ENCODE peak calls at places on chromosome 21, in nine cellular contexts. One of them, this sample, is unnamed.

GRCh38 chr21:32772281-32773047 is 909 bp upstream of the PAXBP1 start:
- DNase-seq in astrocyte of the spinal cord: no peak
- DNase-seq in GM10248: peak
- DNase-seq in brain microvascular endothelial cell: no peak
- DNase-seq in uterus: peak
- DNase-seq in ovary: no peak
- DNase-seq in Peyer's patch: peak
- DNase-seq in mucosa of descending colon: peak
- DNase-seq in heart left ventricle: no peak
- DNase-seq in this sample: no peak

GRCh38 chr21:42556960-42557359 is 43.3 kb downstream of the SLC37A1 start:
- DNase-seq in astrocyte of the spinal cord: no peak
- DNase-seq in GM10248: no peak
- DNase-seq in brain microvascular endothelial cell: no peak
- DNase-seq in uterus: peak
- DNase-seq in ovary: no peak
- DNase-seq in Peyer's patch: peak
- DNase-seq in mucosa of descending colon: no peak
- DNase-seq in heart left ventricle: peak
- DNase-seq in this sample: no peak

GRCh38 chr21:42939581-42940413 is 14.4 kb upstream of the ERVH48-1 start:
- DNase-seq in astrocyte of the spinal cord: peak
- DNase-seq in GM10248: no peak
- DNase-seq in brain microvascular endothelial cell: peak
- DNase-seq in uterus: peak
- DNase-seq in ovary: peak
- DNase-seq in Peyer's patch: peak
- DNase-seq in mucosa of descending colon: peak
- DNase-seq in heart left ventricle: peak
- DNase-seq in this sample: peak

GRCh38 chr21:34580181-34580700 is 34.7 kb downstream of the RCAN1 start:
- DNase-seq in astrocyte of the spinal cord: no peak
- DNase-seq in GM10248: no peak
- DNase-seq in brain microvascular endothelial cell: no peak
- DNase-seq in uterus: no peak
- DNase-seq in ovary: no peak
- DNase-seq in Peyer's patch: no peak
- DNase-seq in mucosa of descending colon: peak
- DNase-seq in heart left ventricle: peak
- DNase-seq in this sample: no peak

GRCh38 chr21:41927727-41928409 is 25.9 kb downstream of the C2CD2 start:
- DNase-seq in astrocyte of the spinal cord: no peak
- DNase-seq in GM10248: peak
- DNase-seq in brain microvascular endothelial cell: no peak
- DNase-seq in uterus: no peak
- DNase-seq in ovary: no peak
- DNase-seq in Peyer's patch: no peak
- DNase-seq in mucosa of descending colon: no peak
- DNase-seq in heart left ventricle: no peak
- DNase-seq in this sample: no peak

GRCh38 chr21:42733037-42733632 is 79.7 kb downstream of the PDE9A start:
- DNase-seq in astrocyte of the spinal cord: no peak
- DNase-seq in GM10248: no peak
- DNase-seq in brain microvascular endothelial cell: no peak
- DNase-seq in uterus: no peak
- DNase-seq in ovary: no peak
- DNase-seq in Peyer's patch: peak
- DNase-seq in mucosa of descending colon: no peak
- DNase-seq in heart left ventricle: no peak
- DNase-seq in this sample: no peak

GRCh38 chr21:31665397-31665796 is 5.9 kb downstream of the SOD1 start:
- DNase-seq in astrocyte of the spinal cord: no peak
- DNase-seq in GM10248: no peak
- DNase-seq in brain microvascular endothelial cell: peak
- DNase-seq in uterus: no peak
- DNase-seq in ovary: no peak
- DNase-seq in Peyer's patch: no peak
- DNase-seq in mucosa of descending colon: no peak
- DNase-seq in heart left ventricle: no peak
- DNase-seq in this sample: no peak

GRCh38 chr21:34543017-34543416 is 31.0 kb upstream of the KCNE1 start:
- DNase-seq in astrocyte of the spinal cord: no peak
- DNase-seq in GM10248: no peak
- DNase-seq in brain microvascular endothelial cell: no peak
- DNase-seq in uterus: no peak
- DNase-seq in ovary: no peak
- DNase-seq in Peyer's patch: no peak
- DNase-seq in mucosa of descending colon: peak
- DNase-seq in heart left ventricle: no peak
- DNase-seq in this sample: no peak

GRCh38 chr21:41778974-41779600 is 12.2 kb upstream of the RIPK4 start:
- DNase-seq in astrocyte of the spinal cord: no peak
- DNase-seq in GM10248: no peak
- DNase-seq in brain microvascular endothelial cell: no peak
- DNase-seq in uterus: no peak
- DNase-seq in ovary: no peak
- DNase-seq in Peyer's patch: peak
- DNase-seq in mucosa of descending colon: peak
- DNase-seq in heart left ventricle: no peak
- DNase-seq in this sample: no peak

GRCh38 chr21:35342440-35342839 is 293.3 kb upstream of the RUNX1 start:
- DNase-seq in astrocyte of the spinal cord: no peak
- DNase-seq in GM10248: peak
- DNase-seq in brain microvascular endothelial cell: no peak
- DNase-seq in uterus: no peak
- DNase-seq in ovary: no peak
- DNase-seq in Peyer's patch: no peak
- DNase-seq in mucosa of descending colon: no peak
- DNase-seq in heart left ventricle: no peak
- DNase-seq in this sample: no peak

GRCh38 chr21:29805110-29805509 is 134.7 kb downstream of the GRIK1 start:
- DNase-seq in astrocyte of the spinal cord: no peak
- DNase-seq in GM10248: no peak
- DNase-seq in brain microvascular endothelial cell: peak
- DNase-seq in uterus: no peak
- DNase-seq in ovary: no peak
- DNase-seq in Peyer's patch: no peak
- DNase-seq in mucosa of descending colon: no peak
- DNase-seq in heart left ventricle: no peak
- DNase-seq in this sample: no peak

GRCh38 chr21:34075099-34075425 is 1.7 kb downstream of the MRPS6 start:
- DNase-seq in astrocyte of the spinal cord: no peak
- DNase-seq in GM10248: no peak
- DNase-seq in brain microvascular endothelial cell: no peak
- DNase-seq in uterus: no peak
- DNase-seq in ovary: no peak
- DNase-seq in Peyer's patch: no peak
- DNase-seq in mucosa of descending colon: no peak
- DNase-seq in heart left ventricle: no peak
- DNase-seq in this sample: no peak

GRCh38 chr21:31526040-31526439 is 133.5 kb upstream of the SOD1 start:
- DNase-seq in astrocyte of the spinal cord: peak
- DNase-seq in GM10248: no peak
- DNase-seq in brain microvascular endothelial cell: peak
- DNase-seq in uterus: no peak
- DNase-seq in ovary: no peak
- DNase-seq in Peyer's patch: no peak
- DNase-seq in mucosa of descending colon: no peak
- DNase-seq in heart left ventricle: no peak
- DNase-seq in this sample: no peak

GRCh38 chr21:42666023-42666747 is 12.8 kb downstream of the PDE9A start:
- DNase-seq in astrocyte of the spinal cord: no peak
- DNase-seq in GM10248: no peak
- DNase-seq in brain microvascular endothelial cell: no peak
- DNase-seq in uterus: no peak
- DNase-seq in ovary: no peak
- DNase-seq in Peyer's patch: no peak
- DNase-seq in mucosa of descending colon: peak
- DNase-seq in heart left ventricle: no peak
- DNase-seq in this sample: no peak

GRCh38 chr21:34930971-34931370 is 118.1 kb downstream of the RUNX1 start:
- DNase-seq in astrocyte of the spinal cord: peak
- DNase-seq in GM10248: no peak
- DNase-seq in brain microvascular endothelial cell: peak
- DNase-seq in uterus: no peak
- DNase-seq in ovary: no peak
- DNase-seq in Peyer's patch: no peak
- DNase-seq in mucosa of descending colon: no peak
- DNase-seq in heart left ventricle: no peak
- DNase-seq in this sample: no peak

GRCh38 chr21:37564341-37564923 is 197.9 kb downstream of the DYRK1A start:
- DNase-seq in astrocyte of the spinal cord: peak
- DNase-seq in GM10248: peak
- DNase-seq in brain microvascular endothelial cell: peak
- DNase-seq in uterus: peak
- DNase-seq in ovary: peak
- DNase-seq in Peyer's patch: peak
- DNase-seq in mucosa of descending colon: peak
- DNase-seq in heart left ventricle: peak
- DNase-seq in this sample: peak

GRCh38 chr21:37564924-37565529 is 198.5 kb downstream of the DYRK1A start:
- DNase-seq in astrocyte of the spinal cord: peak
- DNase-seq in GM10248: no peak
- DNase-seq in brain microvascular endothelial cell: peak
- DNase-seq in uterus: no peak
- DNase-seq in ovary: no peak
- DNase-seq in Peyer's patch: no peak
- DNase-seq in mucosa of descending colon: no peak
- DNase-seq in heart left ventricle: no peak
- DNase-seq in this sample: no peak

GRCh38 chr21:37563641-37564340 is 197.2 kb downstream of the DYRK1A start:
- DNase-seq in astrocyte of the spinal cord: peak
- DNase-seq in GM10248: peak
- DNase-seq in brain microvascular endothelial cell: peak
- DNase-seq in uterus: peak
- DNase-seq in ovary: peak
- DNase-seq in Peyer's patch: peak
- DNase-seq in mucosa of descending colon: peak
- DNase-seq in heart left ventricle: peak
- DNase-seq in this sample: peak

GRCh38 chr21:37566790-37567725 is 200.5 kb downstream of the DYRK1A start:
- DNase-seq in astrocyte of the spinal cord: no peak
- DNase-seq in GM10248: no peak
- DNase-seq in brain microvascular endothelial cell: no peak
- DNase-seq in uterus: no peak
- DNase-seq in ovary: peak
- DNase-seq in Peyer's patch: no peak
- DNase-seq in mucosa of descending colon: no peak
- DNase-seq in heart left ventricle: no peak
- DNase-seq in this sample: no peak

DNA sequence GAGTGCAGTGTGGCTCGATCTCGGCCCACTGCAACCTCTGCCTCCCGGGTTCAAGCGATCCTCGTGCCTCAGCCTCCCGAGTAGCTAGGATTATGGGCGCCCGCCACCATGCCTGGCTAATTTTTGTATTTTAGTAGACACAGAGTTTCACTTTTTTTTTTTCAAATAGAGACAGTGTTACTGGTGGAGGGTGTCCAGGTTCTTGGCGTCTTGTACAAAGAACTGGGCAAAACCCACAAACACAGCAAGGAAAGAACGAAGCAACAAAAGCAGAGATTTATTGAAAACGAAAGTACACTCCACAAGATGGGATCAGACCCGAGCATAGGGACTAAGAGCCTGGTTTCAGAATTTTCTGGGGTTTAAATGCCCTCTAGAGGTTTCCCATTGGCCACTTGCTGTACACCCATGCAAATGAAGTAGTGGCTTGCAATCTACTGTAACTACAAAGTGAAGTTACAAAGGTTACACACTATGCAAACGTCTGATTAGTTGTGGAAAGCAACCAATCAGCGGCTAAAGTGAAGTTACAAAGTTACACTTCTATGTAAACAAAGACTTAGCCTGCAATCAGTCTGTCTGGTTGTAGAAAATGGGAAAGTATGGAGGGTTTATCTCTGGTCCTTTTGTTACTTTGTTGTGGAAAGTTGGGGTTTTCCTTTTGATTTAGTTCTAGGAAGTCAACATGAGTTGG is 199.1 kb downstream of the DYRK1A start:
- DNase-seq in astrocyte of the spinal cord: peak
- DNase-seq in GM10248: no peak
- DNase-seq in brain microvascular endothelial cell: no peak
- DNase-seq in uterus: no peak
- DNase-seq in ovary: no peak
- DNase-seq in Peyer's patch: no peak
- DNase-seq in mucosa of descending colon: no peak
- DNase-seq in heart left ventricle: no peak
- DNase-seq in this sample: peak
- TF ChIP-seq CTCF in astrocyte of the spinal cord: no peak
- TF ChIP-seq CTCF in GM10248: no peak
- TF ChIP-seq CTCF in brain microvascular endothelial cell: no peak
- TF ChIP-seq CTCF in uterus: no peak
- TF ChIP-seq CTCF in ovary: no peak
- TF ChIP-seq CTCF in Peyer's patch: no peak
- TF ChIP-seq CTCF in mucosa of descending colon: no peak
- TF ChIP-seq CTCF in heart left ventricle: no peak
- TF ChIP-seq CTCF in this sample: peak

GRCh38 chr21:45366931-45367401 is 38.0 kb upstream of the COL18A1 start:
- DNase-seq in astrocyte of the spinal cord: peak
- DNase-seq in GM10248: no peak
- DNase-seq in brain microvascular endothelial cell: peak
- DNase-seq in uterus: peak
- DNase-seq in ovary: peak
- DNase-seq in Peyer's patch: peak
- DNase-seq in mucosa of descending colon: peak
- DNase-seq in heart left ventricle: peak
- DNase-seq in this sample: peak
- TF ChIP-seq CTCF in astrocyte of the spinal cord: peak
- TF ChIP-seq CTCF in GM10248: no peak
- TF ChIP-seq CTCF in brain microvascular endothelial cell: peak
- TF ChIP-seq CTCF in uterus: no peak
- TF ChIP-seq CTCF in ovary: no peak
- TF ChIP-seq CTCF in Peyer's patch: no peak
- TF ChIP-seq CTCF in mucosa of descending colon: no peak
- TF ChIP-seq CTCF in heart left ventricle: no peak
- TF ChIP-seq CTCF in this sample: peak

GRCh38 chr21:20729376-20729775 is 268.8 kb upstream of the NCAM2 start:
- DNase-seq in astrocyte of the spinal cord: peak
- DNase-seq in GM10248: no peak
- DNase-seq in brain microvascular endothelial cell: no peak
- DNase-seq in uterus: no peak
- DNase-seq in ovary: no peak
- DNase-seq in Peyer's patch: no peak
- DNase-seq in mucosa of descending colon: no peak
- DNase-seq in heart left ventricle: no peak
- DNase-seq in this sample: no peak
- TF ChIP-seq CTCF in astrocyte of the spinal cord: no peak
- TF ChIP-seq CTCF in GM10248: no peak
- TF ChIP-seq CTCF in brain microvascular endothelial cell: no peak
- TF ChIP-seq CTCF in uterus: no peak
- TF ChIP-seq CTCF in ovary: no peak
- TF ChIP-seq CTCF in Peyer's patch: no peak
- TF ChIP-seq CTCF in mucosa of descending colon: no peak
- TF ChIP-seq CTCF in heart left ventricle: no peak
- TF ChIP-seq CTCF in this sample: no peak

GRCh38 chr21:15894596-15894995 is 164.8 kb downstream of the USP25 start:
- DNase-seq in astrocyte of the spinal cord: peak
- DNase-seq in GM10248: no peak
- DNase-seq in brain microvascular endothelial cell: no peak
- DNase-seq in uterus: no peak
- DNase-seq in ovary: no peak
- DNase-seq in Peyer's patch: no peak
- DNase-seq in mucosa of descending colon: no peak
- DNase-seq in heart left ventricle: no peak
- DNase-seq in this sample: no peak
- TF ChIP-seq CTCF in astrocyte of the spinal cord: peak
- TF ChIP-seq CTCF in GM10248: no peak
- TF ChIP-seq CTCF in brain microvascular endothelial cell: no peak
- TF ChIP-seq CTCF in uterus: peak
- TF ChIP-seq CTCF in ovary: peak
- TF ChIP-seq CTCF in Peyer's patch: no peak
- TF ChIP-seq CTCF in mucosa of descending colon: no peak
- TF ChIP-seq CTCF in heart left ventricle: peak
- TF ChIP-seq CTCF in this sample: peak

This sample was measured in AG09319.